ENCODE peak calls at places on chromosomes 6 and 20, in seven cellular contexts. K is amniotic stem cell; J is activated CD4-positive, alpha-beta T cell treated with anti-CD3 and anti-CD28 coated beads, Interleukin-2, amount 50 U/mL, for 1 hour; G is NCI-H1694; E is kidney; L is H54; B is psoas muscle. F is an unnamed sample.

GRCh38 chr6:145508107-145508506 is 227.2 kb downstream of the EPM2A start:
- DNase-seq in E (no peak), L (no peak), J (no peak), K (no peak), G (no peak), B (no peak), F (no peak)

GRCh38 chr20:44129996-44130718 is 56.8 kb downstream of the JPH2 start:
- DNase-seq in L (no peak), J (no peak), K (no peak), G (no peak), B (peak; percentile 44), E (no peak), F (no peak)

GRCh38 chr6:159421586-159421985 is 252.4 kb downstream of the FNDC1 start:
- DNase-seq in L (no peak), K (no peak), B (no peak), G (no peak), E (no peak), J (no peak), F (no peak)

GRCh38 chr20:51160821-51161220 is 137.9 kb upstream of the KCNG1 start:
- DNase-seq in K (no peak), G (no peak), B (no peak), E (no peak), J (no peak), L (no peak), F (no peak)

GRCh38 chr20:64223526-64224067 is 32.0 kb upstream of the PCMTD2 start:
- DNase-seq in K (no peak), L (no peak), G (no peak), J (no peak), E (no peak), B (peak; percentile 81), F (no peak)

GRCh38 chr6:11675610-11676009 is 103.0 kb downstream of the ADTRP start:
- DNase-seq in G (no peak), E (no peak), L (no peak), J (no peak), K (no peak), B (no peak), F (no peak)

GRCh38 chr6:43842231-43842794 is 72.3 kb downstream of the VEGFA start:
- DNase-seq in K (no peak), L (peak; percentile 90), G (no peak), J (no peak), E (no peak), B (no peak), F (no peak)

GRCh38 chr6:41635365-41635764 is 2.9 kb upstream of the MDFI start:
- DNase-seq in G (no peak), K (no peak), L (no peak), B (no peak), E (peak; percentile 19), J (no peak), F (no peak)

GRCh38 chr20:8693709-8694108 is 375.2 kb upstream of the PLCB4 start:
- DNase-seq in J (no peak), B (no peak), L (no peak), E (no peak), G (no peak), K (peak; percentile 80), F (no peak)

GRCh38 chr6:52900536-52900935 is 9.0 kb downstream of the GSTA3 start:
- DNase-seq in B (no peak), K (no peak), L (no peak), G (no peak), E (no peak), J (no peak), F (no peak)

GRCh38 chr20:34299925-34300806 is 3.0 kb downstream of the AHCY start:
- DNase-seq in B (no peak), K (no peak), E (no peak), G (no peak), L (no peak), J (no peak), F (no peak)

GRCh38 chr20:20452254-20452676 is 84.4 kb downstream of the INSM1 start:
- DNase-seq in G (peak; percentile 93), L (peak; percentile 19), B (peak; percentile 79), K (no peak), J (peak; percentile 46), E (peak; percentile 88), F (peak; percentile 59)

GRCh38 chr6:14506656-14507242 is 389.2 kb downstream of the CD83 start:
- DNase-seq in J (no peak), G (no peak), B (no peak), K (no peak), E (no peak), L (no peak), F (peak; percentile 37)

GRCh38 chr20:59775221-59776055 is 158.0 kb downstream of the SYCP2 start:
- DNase-seq in L (no peak), G (no peak), J (no peak), E (no peak), K (no peak), B (no peak), F (no peak)

GRCh38 chr20:53785320-53785719 is 191.7 kb upstream of the ZNF217 start:
- DNase-seq in E (peak; percentile 3), G (no peak), J (no peak), B (no peak), K (no peak), L (no peak), F (no peak)

GRCh38 chr20:3134151-3134550 is 25.5 kb downstream of the FASTKD5 start:
- DNase-seq in K (no peak), G (no peak), L (no peak), E (no peak), B (no peak), J (no peak), F (no peak)

GRCh38 chr20:22701679-22702308 is 117.4 kb upstream of the FOXA2 start:
- DNase-seq in J (no peak), L (no peak), K (no peak), B (no peak), E (no peak), G (no peak), F (no peak)

GRCh38 chr6:169638388-169638787 is 63.4 kb downstream of the WDR27 start:
- DNase-seq in E (no peak), G (no peak), L (no peak), J (no peak), B (no peak), K (no peak), F (no peak)

GRCh38 chr20:3995067-3995748 is 20.1 kb downstream of the RNF24 start:
- DNase-seq in G (no peak), B (no peak), J (peak; percentile 12), K (no peak), E (no peak), L (no peak), F (no peak)

GRCh38 chr20:3621111-3621510 is 42.1 kb downstream of the GFRA4 start:
- DNase-seq in G (no peak), J (no peak), E (no peak), L (no peak), K (no peak), B (no peak), F (no peak)

GRCh38 chr6:35665573-35665972 is 23.1 kb downstream of the FKBP5 start:
- DNase-seq in G (no peak), J (no peak), L (no peak), E (no peak), K (no peak), B (no peak), F (no peak)

GRCh38 chr6:46016063-46016608 is 476 bp upstream of the CLIC5 start:
- DNase-seq in B (no peak), J (no peak), K (no peak), L (no peak), G (no peak), E (no peak), F (no peak)

GRCh38 chr6:56708810-56709597 is 66.3 kb upstream of the DST start:
- DNase-seq in E (no peak), J (no peak), K (peak; percentile 69), B (no peak), G (peak; percentile 48), L (no peak), F (peak; percentile 52)

GRCh38 chr6:118744261-118744941 is 93.0 kb upstream of the CEP85L start:
- DNase-seq in E (no peak), K (no peak), G (peak; percentile 65), L (no peak), J (no peak), B (peak; percentile 80), F (no peak)

GRCh38 chr20:50580016-50580747 is 70.0 kb downstream of the PTPN1 start:
- DNase-seq in B (peak; percentile 88), K (no peak), J (peak; percentile 52), G (no peak), L (peak; percentile 64), E (peak; percentile 88), F (peak; percentile 51)

GRCh38 chr20:4916991-4917881 is 84.1 kb downstream of the SLC23A2 start:
- DNase-seq in G (no peak), B (no peak), K (no peak), E (no peak), L (peak; percentile 50), J (no peak), F (peak; percentile 77)